ENCODE peak calls at places on chromosomes 13 and 19, in nine cellular contexts. One of them, this sample, is unnamed.

GRCh38 chr19:50203281-50204080 is at the start of gene MYH14:
- DNase-seq in stimulated activated CD8-positive, alpha-beta memory T cell treated with anti-CD3 and anti-CD28 coated beads, Interleukin-4, amount 100 ng/mL, for 4 hours: no peak
- DNase-seq in gastrocnemius medialis: peak; percentile 96
- DNase-seq in anterior cingulate cortex: peak; percentile 97
- DNase-seq in lower leg skin: peak; percentile 63
- DNase-seq in NCI-H187 treated with DMSO at 0.1 percent for 48 hours: peak; percentile 12
- DNase-seq in thoracic aorta: peak; percentile 51
- DNase-seq in fibroblast of the aortic adventitia: no peak
- DNase-seq in kidney tubule cell: peak; percentile 92
- DNase-seq in this sample: peak; percentile 97

GRCh38 chr13:40375522-40376171 is 290.8 kb downstream of the FOXO1 start:
- DNase-seq in stimulated activated CD8-positive, alpha-beta memory T cell treated with anti-CD3 and anti-CD28 coated beads, Interleukin-4, amount 100 ng/mL, for 4 hours: no peak
- DNase-seq in gastrocnemius medialis: peak; percentile 44
- DNase-seq in anterior cingulate cortex: no peak
- DNase-seq in lower leg skin: no peak
- DNase-seq in NCI-H187 treated with DMSO at 0.1 percent for 48 hours: no peak
- DNase-seq in thoracic aorta: no peak
- DNase-seq in fibroblast of the aortic adventitia: peak; percentile 11
- DNase-seq in kidney tubule cell: no peak
- DNase-seq in this sample: no peak

GRCh38 chr13:80389073-80390038 is 48.4 kb upstream of the SPRY2 start:
- DNase-seq in stimulated activated CD8-positive, alpha-beta memory T cell treated with anti-CD3 and anti-CD28 coated beads, Interleukin-4, amount 100 ng/mL, for 4 hours: no peak
- DNase-seq in gastrocnemius medialis: no peak
- DNase-seq in anterior cingulate cortex: no peak
- DNase-seq in lower leg skin: no peak
- DNase-seq in NCI-H187 treated with DMSO at 0.1 percent for 48 hours: no peak
- DNase-seq in thoracic aorta: no peak
- DNase-seq in fibroblast of the aortic adventitia: peak; percentile 7
- DNase-seq in kidney tubule cell: no peak
- DNase-seq in this sample: no peak

GRCh38 chr19:45508931-45509691 is 1.8 kb downstream of the VASP start:
- DNase-seq in stimulated activated CD8-positive, alpha-beta memory T cell treated with anti-CD3 and anti-CD28 coated beads, Interleukin-4, amount 100 ng/mL, for 4 hours: no peak
- DNase-seq in gastrocnemius medialis: peak; percentile 61
- DNase-seq in anterior cingulate cortex: no peak
- DNase-seq in lower leg skin: peak; percentile 60
- DNase-seq in NCI-H187 treated with DMSO at 0.1 percent for 48 hours: no peak
- DNase-seq in thoracic aorta: peak; percentile 67
- DNase-seq in fibroblast of the aortic adventitia: peak; percentile 37
- DNase-seq in kidney tubule cell: peak; percentile 80
- DNase-seq in this sample: no peak

GRCh38 chr19:7994114-7994513 is 11.3 kb downstream of the ELAVL1 start:
- DNase-seq in stimulated activated CD8-positive, alpha-beta memory T cell treated with anti-CD3 and anti-CD28 coated beads, Interleukin-4, amount 100 ng/mL, for 4 hours: no peak
- DNase-seq in gastrocnemius medialis: no peak
- DNase-seq in anterior cingulate cortex: no peak
- DNase-seq in lower leg skin: no peak
- DNase-seq in NCI-H187 treated with DMSO at 0.1 percent for 48 hours: no peak
- DNase-seq in thoracic aorta: no peak
- DNase-seq in fibroblast of the aortic adventitia: no peak
- DNase-seq in kidney tubule cell: no peak
- DNase-seq in this sample: no peak

GRCh38 chr19:10417598-10418280 is 2.6 kb upstream of the PDE4A start:
- DNase-seq in stimulated activated CD8-positive, alpha-beta memory T cell treated with anti-CD3 and anti-CD28 coated beads, Interleukin-4, amount 100 ng/mL, for 4 hours: no peak
- DNase-seq in gastrocnemius medialis: no peak
- DNase-seq in anterior cingulate cortex: no peak
- DNase-seq in lower leg skin: no peak
- DNase-seq in NCI-H187 treated with DMSO at 0.1 percent for 48 hours: no peak
- DNase-seq in thoracic aorta: no peak
- DNase-seq in fibroblast of the aortic adventitia: no peak
- DNase-seq in kidney tubule cell: no peak
- DNase-seq in this sample: no peak

GRCh38 chr19:47100290-47100689 is 13.3 kb downstream of the ZC3H4 start:
- DNase-seq in stimulated activated CD8-positive, alpha-beta memory T cell treated with anti-CD3 and anti-CD28 coated beads, Interleukin-4, amount 100 ng/mL, for 4 hours: no peak
- DNase-seq in gastrocnemius medialis: no peak
- DNase-seq in anterior cingulate cortex: no peak
- DNase-seq in lower leg skin: no peak
- DNase-seq in NCI-H187 treated with DMSO at 0.1 percent for 48 hours: no peak
- DNase-seq in thoracic aorta: no peak
- DNase-seq in fibroblast of the aortic adventitia: no peak
- DNase-seq in kidney tubule cell: no peak
- DNase-seq in this sample: no peak

GRCh38 chr13:97659602-97660001 is 225.6 kb downstream of the RAP2A start:
- DNase-seq in stimulated activated CD8-positive, alpha-beta memory T cell treated with anti-CD3 and anti-CD28 coated beads, Interleukin-4, amount 100 ng/mL, for 4 hours: no peak
- DNase-seq in gastrocnemius medialis: no peak
- DNase-seq in anterior cingulate cortex: peak; percentile 38
- DNase-seq in lower leg skin: no peak
- DNase-seq in NCI-H187 treated with DMSO at 0.1 percent for 48 hours: no peak
- DNase-seq in thoracic aorta: no peak
- DNase-seq in fibroblast of the aortic adventitia: peak; percentile 16
- DNase-seq in kidney tubule cell: no peak
- DNase-seq in this sample: no peak

GRCh38 chr13:32126298-32126697 is 94.7 kb downstream of the FRY start:
- DNase-seq in stimulated activated CD8-positive, alpha-beta memory T cell treated with anti-CD3 and anti-CD28 coated beads, Interleukin-4, amount 100 ng/mL, for 4 hours: no peak
- DNase-seq in gastrocnemius medialis: no peak
- DNase-seq in anterior cingulate cortex: no peak
- DNase-seq in lower leg skin: no peak
- DNase-seq in NCI-H187 treated with DMSO at 0.1 percent for 48 hours: no peak
- DNase-seq in thoracic aorta: no peak
- DNase-seq in fibroblast of the aortic adventitia: peak; percentile 45
- DNase-seq in kidney tubule cell: no peak
- DNase-seq in this sample: no peak

GRCh38 chr13:85666356-85666755 is 132.9 kb downstream of the SLITRK6 start:
- DNase-seq in stimulated activated CD8-positive, alpha-beta memory T cell treated with anti-CD3 and anti-CD28 coated beads, Interleukin-4, amount 100 ng/mL, for 4 hours: no peak
- DNase-seq in gastrocnemius medialis: no peak
- DNase-seq in anterior cingulate cortex: no peak
- DNase-seq in lower leg skin: no peak
- DNase-seq in NCI-H187 treated with DMSO at 0.1 percent for 48 hours: no peak
- DNase-seq in thoracic aorta: no peak
- DNase-seq in fibroblast of the aortic adventitia: no peak
- DNase-seq in kidney tubule cell: no peak
- DNase-seq in this sample: no peak

GRCh38 chr13:33483471-33483870 is 197.9 kb upstream of the STARD13 start:
- DNase-seq in stimulated activated CD8-positive, alpha-beta memory T cell treated with anti-CD3 and anti-CD28 coated beads, Interleukin-4, amount 100 ng/mL, for 4 hours: no peak
- DNase-seq in gastrocnemius medialis: no peak
- DNase-seq in anterior cingulate cortex: no peak
- DNase-seq in lower leg skin: no peak
- DNase-seq in NCI-H187 treated with DMSO at 0.1 percent for 48 hours: no peak
- DNase-seq in thoracic aorta: no peak
- DNase-seq in fibroblast of the aortic adventitia: no peak
- DNase-seq in kidney tubule cell: peak; percentile 37
- DNase-seq in this sample: no peak

GRCh38 chr13:44692173-44692713 is 116.1 kb upstream of the TSC22D1 start:
- DNase-seq in stimulated activated CD8-positive, alpha-beta memory T cell treated with anti-CD3 and anti-CD28 coated beads, Interleukin-4, amount 100 ng/mL, for 4 hours: no peak
- DNase-seq in gastrocnemius medialis: no peak
- DNase-seq in anterior cingulate cortex: no peak
- DNase-seq in lower leg skin: no peak
- DNase-seq in NCI-H187 treated with DMSO at 0.1 percent for 48 hours: no peak
- DNase-seq in thoracic aorta: no peak
- DNase-seq in fibroblast of the aortic adventitia: no peak
- DNase-seq in kidney tubule cell: peak; percentile 54
- DNase-seq in this sample: no peak

GRCh38 chr13:110412132-110412912 is 105.2 kb downstream of the COL4A2 start:
- DNase-seq in stimulated activated CD8-positive, alpha-beta memory T cell treated with anti-CD3 and anti-CD28 coated beads, Interleukin-4, amount 100 ng/mL, for 4 hours: no peak
- DNase-seq in gastrocnemius medialis: peak; percentile 93
- DNase-seq in anterior cingulate cortex: peak; percentile 75
- DNase-seq in lower leg skin: peak; percentile 90
- DNase-seq in NCI-H187 treated with DMSO at 0.1 percent for 48 hours: peak; percentile 34
- DNase-seq in thoracic aorta: peak; percentile 75
- DNase-seq in fibroblast of the aortic adventitia: peak; percentile 100
- DNase-seq in kidney tubule cell: peak; percentile 98
- DNase-seq in this sample: peak; percentile 78

GRCh38 chr13:28641600-28641926 is 17.4 kb upstream of the POMP start:
- DNase-seq in stimulated activated CD8-positive, alpha-beta memory T cell treated with anti-CD3 and anti-CD28 coated beads, Interleukin-4, amount 100 ng/mL, for 4 hours: no peak
- DNase-seq in gastrocnemius medialis: no peak
- DNase-seq in anterior cingulate cortex: no peak
- DNase-seq in lower leg skin: no peak
- DNase-seq in NCI-H187 treated with DMSO at 0.1 percent for 48 hours: no peak
- DNase-seq in thoracic aorta: no peak
- DNase-seq in fibroblast of the aortic adventitia: no peak
- DNase-seq in kidney tubule cell: no peak
- DNase-seq in this sample: no peak

GRCh38 chr13:114285166-114285808 is 3.9 kb downstream of the UPF3A start:
- DNase-seq in stimulated activated CD8-positive, alpha-beta memory T cell treated with anti-CD3 and anti-CD28 coated beads, Interleukin-4, amount 100 ng/mL, for 4 hours: no peak
- DNase-seq in gastrocnemius medialis: no peak
- DNase-seq in anterior cingulate cortex: no peak
- DNase-seq in lower leg skin: no peak
- DNase-seq in NCI-H187 treated with DMSO at 0.1 percent for 48 hours: no peak
- DNase-seq in thoracic aorta: no peak
- DNase-seq in fibroblast of the aortic adventitia: no peak
- DNase-seq in kidney tubule cell: peak; percentile 86
- DNase-seq in this sample: no peak

GRCh38 chr13:46354143-46355087 is 32.6 kb downstream of the RUBCNL start:
- DNase-seq in stimulated activated CD8-positive, alpha-beta memory T cell treated with anti-CD3 and anti-CD28 coated beads, Interleukin-4, amount 100 ng/mL, for 4 hours: no peak
- DNase-seq in gastrocnemius medialis: no peak
- DNase-seq in anterior cingulate cortex: no peak
- DNase-seq in lower leg skin: no peak
- DNase-seq in NCI-H187 treated with DMSO at 0.1 percent for 48 hours: no peak
- DNase-seq in thoracic aorta: no peak
- DNase-seq in fibroblast of the aortic adventitia: peak; percentile 94
- DNase-seq in kidney tubule cell: peak; percentile 97
- DNase-seq in this sample: no peak

GRCh38 chr13:76887070-76887563 is 912 bp upstream of the KCTD12 start:
- DNase-seq in stimulated activated CD8-positive, alpha-beta memory T cell treated with anti-CD3 and anti-CD28 coated beads, Interleukin-4, amount 100 ng/mL, for 4 hours: no peak
- DNase-seq in gastrocnemius medialis: no peak
- DNase-seq in anterior cingulate cortex: no peak
- DNase-seq in lower leg skin: no peak
- DNase-seq in NCI-H187 treated with DMSO at 0.1 percent for 48 hours: no peak
- DNase-seq in thoracic aorta: no peak
- DNase-seq in fibroblast of the aortic adventitia: no peak
- DNase-seq in kidney tubule cell: no peak
- DNase-seq in this sample: no peak

GRCh38 chr19:7928741-7929701 is 3.1 kb upstream of the CTXN1 start:
- DNase-seq in stimulated activated CD8-positive, alpha-beta memory T cell treated with anti-CD3 and anti-CD28 coated beads, Interleukin-4, amount 100 ng/mL, for 4 hours: peak; percentile 29
- DNase-seq in gastrocnemius medialis: no peak
- DNase-seq in anterior cingulate cortex: no peak
- DNase-seq in lower leg skin: no peak
- DNase-seq in NCI-H187 treated with DMSO at 0.1 percent for 48 hours: no peak
- DNase-seq in thoracic aorta: no peak
- DNase-seq in fibroblast of the aortic adventitia: peak; percentile 94
- DNase-seq in kidney tubule cell: peak; percentile 83
- DNase-seq in this sample: no peak

GRCh38 chr19:29715695-29716581 is 877 bp upstream of the C19orf12 start:
- DNase-seq in stimulated activated CD8-positive, alpha-beta memory T cell treated with anti-CD3 and anti-CD28 coated beads, Interleukin-4, amount 100 ng/mL, for 4 hours: no peak
- DNase-seq in gastrocnemius medialis: peak; percentile 24
- DNase-seq in anterior cingulate cortex: no peak
- DNase-seq in lower leg skin: no peak
- DNase-seq in NCI-H187 treated with DMSO at 0.1 percent for 48 hours: no peak
- DNase-seq in thoracic aorta: no peak
- DNase-seq in fibroblast of the aortic adventitia: peak; percentile 35
- DNase-seq in kidney tubule cell: peak; percentile 34
- DNase-seq in this sample: peak; percentile 26

GRCh38 chr13:38264363-38265134 is 85.1 kb upstream of the UFM1 start:
- DNase-seq in stimulated activated CD8-positive, alpha-beta memory T cell treated with anti-CD3 and anti-CD28 coated beads, Interleukin-4, amount 100 ng/mL, for 4 hours: no peak
- DNase-seq in gastrocnemius medialis: no peak
- DNase-seq in anterior cingulate cortex: no peak
- DNase-seq in lower leg skin: no peak
- DNase-seq in NCI-H187 treated with DMSO at 0.1 percent for 48 hours: no peak
- DNase-seq in thoracic aorta: no peak
- DNase-seq in fibroblast of the aortic adventitia: no peak
- DNase-seq in kidney tubule cell: peak; percentile 49
- DNase-seq in this sample: no peak

This sample was measured in putamen.